ENCODE peak calls at places on chromosomes 4 and X, in four cellular contexts. One of them, this sample, is unnamed.

GRCh38 chr4:98148856-98149255 is 5.6 kb upstream of the STPG2 start:
- DNase-seq in nucleus accumbens: no peak
- DNase-seq in iris pigment epithelial cell: peak
- DNase-seq in MV-4-11: peak
- DNase-seq in this sample: no peak

GRCh38 chrX:120365968-120366367 is 4.1 kb downstream of the ATP1B4 start:
- DNase-seq in nucleus accumbens: no peak
- DNase-seq in iris pigment epithelial cell: no peak
- DNase-seq in MV-4-11: no peak
- DNase-seq in this sample: peak

GRCh38 chr4:153467154-153467896 is 1.2 kb downstream of the TMEM131L start:
- DNase-seq in nucleus accumbens: no peak
- DNase-seq in iris pigment epithelial cell: peak
- DNase-seq in MV-4-11: no peak
- DNase-seq in this sample: peak

GRCh38 chrX:74890676-74891430 is 34.4 kb downstream of the NEXMIF start:
- DNase-seq in nucleus accumbens: no peak
- DNase-seq in iris pigment epithelial cell: no peak
- DNase-seq in MV-4-11: no peak
- DNase-seq in this sample: no peak

GRCh38 chr4:140187316-140187695 is 33.3 kb upstream of the MAML3 start:
- DNase-seq in nucleus accumbens: no peak
- DNase-seq in iris pigment epithelial cell: peak
- DNase-seq in MV-4-11: no peak
- DNase-seq in this sample: no peak

GRCh38 chrX:72254835-72255234 is 16.0 kb upstream of the ERCC6L start:
- DNase-seq in nucleus accumbens: no peak
- DNase-seq in iris pigment epithelial cell: no peak
- DNase-seq in MV-4-11: no peak
- DNase-seq in this sample: no peak

GRCh38 chr4:188196134-188196735 is 57.0 kb downstream of the TRIML1 start:
- DNase-seq in nucleus accumbens: no peak
- DNase-seq in iris pigment epithelial cell: no peak
- DNase-seq in MV-4-11: no peak
- DNase-seq in this sample: peak

GRCh38 chr4:6546681-6547447 is 28.1 kb upstream of the MAN2B2 start:
- DNase-seq in nucleus accumbens: no peak
- DNase-seq in iris pigment epithelial cell: peak
- DNase-seq in MV-4-11: peak
- DNase-seq in this sample: peak

GRCh38 chr4:55125763-55126541 is 557 bp upstream of the KDR start:
- DNase-seq in nucleus accumbens: no peak
- DNase-seq in iris pigment epithelial cell: no peak
- DNase-seq in MV-4-11: no peak
- DNase-seq in this sample: peak